ENCODE peak calls at places on chromosomes 11 and 22, in six cellular contexts. One of them, this sample, is unnamed.

GRCh38 chr11:14148653-14149273 is 186.2 kb downstream of the SPON1 start:
- DNase-seq in HepG2: peak
- DNase-seq in K562: no peak
- DNase-seq in GM12891: no peak
- DNase-seq in H1: no peak
- DNase-seq in GM12878: no peak
- DNase-seq in this sample: no peak

GRCh38 chr22:43776081-43776670 is 35.9 kb downstream of the EFCAB6 start:
- DNase-seq in HepG2: no peak
- DNase-seq in K562: no peak
- DNase-seq in GM12891: no peak
- DNase-seq in H1: no peak
- DNase-seq in GM12878: no peak
- DNase-seq in this sample: no peak

GRCh38 chr11:65362320-65362931 is 7.9 kb downstream of the TIGD3 start:
- DNase-seq in HepG2: no peak
- DNase-seq in K562: peak
- DNase-seq in GM12891: no peak
- DNase-seq in H1: no peak
- DNase-seq in GM12878: peak
- DNase-seq in this sample: no peak

GRCh38 chr11:13183094-13183825 is 94.3 kb upstream of the BMAL1 start:
- DNase-seq in HepG2: peak
- DNase-seq in K562: peak
- DNase-seq in GM12891: no peak
- DNase-seq in H1: no peak
- DNase-seq in GM12878: no peak
- DNase-seq in this sample: no peak

GRCh38 chr11:128361451-128362020 is 225.8 kb downstream of the ETS1 start:
- DNase-seq in HepG2: no peak
- DNase-seq in K562: no peak
- DNase-seq in GM12891: no peak
- DNase-seq in H1: no peak
- DNase-seq in GM12878: no peak
- DNase-seq in this sample: no peak

GRCh38 chr22:50216684-50217520 is 16.1 kb downstream of the SELENOO start:
- DNase-seq in HepG2: no peak
- DNase-seq in K562: no peak
- DNase-seq in GM12891: no peak
- DNase-seq in H1: no peak
- DNase-seq in GM12878: no peak
- DNase-seq in this sample: no peak

GRCh38 chr11:72058416-72059034 is 21.8 kb downstream of the NUMA1 start:
- DNase-seq in HepG2: no peak
- DNase-seq in K562: no peak
- DNase-seq in GM12891: no peak
- DNase-seq in H1: no peak
- DNase-seq in GM12878: no peak
- DNase-seq in this sample: no peak

GRCh38 chr22:24339452-24339747 is 68.8 kb downstream of the SPECC1L start:
- DNase-seq in HepG2: no peak
- DNase-seq in K562: no peak
- DNase-seq in GM12891: no peak
- DNase-seq in H1: no peak
- DNase-seq in GM12878: no peak
- DNase-seq in this sample: no peak

GRCh38 chr22:28105988-28106387 is 186.9 kb upstream of the PITPNB start:
- DNase-seq in HepG2: no peak
- DNase-seq in K562: no peak
- DNase-seq in GM12891: no peak
- DNase-seq in H1: no peak
- DNase-seq in GM12878: no peak
- DNase-seq in this sample: no peak

GRCh38 chr22:17419348-17419747 is 50.1 kb downstream of the CECR2 start:
- DNase-seq in HepG2: no peak
- DNase-seq in K562: no peak
- DNase-seq in GM12891: no peak
- DNase-seq in H1: no peak
- DNase-seq in GM12878: no peak
- DNase-seq in this sample: no peak

GRCh38 chr11:12529041-12529440 is 145.2 kb upstream of the TEAD1 start:
- DNase-seq in HepG2: no peak
- DNase-seq in K562: no peak
- DNase-seq in GM12891: no peak
- DNase-seq in H1: no peak
- DNase-seq in GM12878: no peak
- DNase-seq in this sample: no peak

GRCh38 chr22:42714768-42715430 is 5.8 kb downstream of the A4GALT start:
- DNase-seq in HepG2: no peak
- DNase-seq in K562: no peak
- DNase-seq in GM12891: no peak
- DNase-seq in H1: no peak
- DNase-seq in GM12878: no peak
- DNase-seq in this sample: no peak

GRCh38 chr11:63829823-63830489 is 9.0 kb upstream of the MARK2 start:
- DNase-seq in HepG2: peak
- DNase-seq in K562: peak
- DNase-seq in GM12891: no peak
- DNase-seq in H1: peak
- DNase-seq in GM12878: no peak
- DNase-seq in this sample: no peak

GRCh38 chr11:128694618-128695481 is 978 bp downstream of the FLI1 start:
- DNase-seq in HepG2: no peak
- DNase-seq in K562: no peak
- DNase-seq in GM12891: peak
- DNase-seq in H1: peak
- DNase-seq in GM12878: no peak
- DNase-seq in this sample: no peak

GRCh38 chr11:77126156-77126775 is 1.8 kb upstream of the MYO7A start:
- DNase-seq in HepG2: no peak
- DNase-seq in K562: no peak
- DNase-seq in GM12891: no peak
- DNase-seq in H1: no peak
- DNase-seq in GM12878: no peak
- DNase-seq in this sample: no peak

GRCh38 chr11:78339483-78339882 is 78.1 kb downstream of the GAB2 start:
- DNase-seq in HepG2: no peak
- DNase-seq in K562: peak
- DNase-seq in GM12891: no peak
- DNase-seq in H1: no peak
- DNase-seq in GM12878: no peak
- DNase-seq in this sample: no peak

GRCh38 chr11:129061466-129062194 is 119.0 kb upstream of the TP53AIP1 start:
- DNase-seq in HepG2: no peak
- DNase-seq in K562: no peak
- DNase-seq in GM12891: no peak
- DNase-seq in H1: no peak
- DNase-seq in GM12878: no peak
- DNase-seq in this sample: no peak

GRCh38 chr11:94536386-94536785 is 7.3 kb upstream of the FUT4 start:
- DNase-seq in HepG2: no peak
- DNase-seq in K562: no peak
- DNase-seq in GM12891: no peak
- DNase-seq in H1: no peak
- DNase-seq in GM12878: no peak
- DNase-seq in this sample: no peak

GRCh38 chr11:33040862-33041453 is 1.6 kb downstream of the TCP11L1 start:
- DNase-seq in HepG2: no peak
- DNase-seq in K562: no peak
- DNase-seq in GM12891: no peak
- DNase-seq in H1: no peak
- DNase-seq in GM12878: no peak
- DNase-seq in this sample: no peak

GRCh38 chr11:134275534-134276395 is at the start of gene GLB1L3:
- DNase-seq in HepG2: no peak
- DNase-seq in K562: peak
- DNase-seq in GM12891: peak
- DNase-seq in H1: peak
- DNase-seq in GM12878: no peak
- DNase-seq in this sample: peak

GRCh38 chr11:66277475-66278391 is at the start of gene CNIH2:
- DNase-seq in HepG2: no peak
- DNase-seq in K562: peak
- DNase-seq in GM12891: peak
- DNase-seq in H1: peak
- DNase-seq in GM12878: no peak
- DNase-seq in this sample: peak

GRCh38 chr11:114296979-114297372 is 777 bp downstream of the NNMT start:
- DNase-seq in HepG2: no peak
- DNase-seq in K562: no peak
- DNase-seq in GM12891: no peak
- DNase-seq in H1: no peak
- DNase-seq in GM12878: no peak
- DNase-seq in this sample: no peak

DNA sequence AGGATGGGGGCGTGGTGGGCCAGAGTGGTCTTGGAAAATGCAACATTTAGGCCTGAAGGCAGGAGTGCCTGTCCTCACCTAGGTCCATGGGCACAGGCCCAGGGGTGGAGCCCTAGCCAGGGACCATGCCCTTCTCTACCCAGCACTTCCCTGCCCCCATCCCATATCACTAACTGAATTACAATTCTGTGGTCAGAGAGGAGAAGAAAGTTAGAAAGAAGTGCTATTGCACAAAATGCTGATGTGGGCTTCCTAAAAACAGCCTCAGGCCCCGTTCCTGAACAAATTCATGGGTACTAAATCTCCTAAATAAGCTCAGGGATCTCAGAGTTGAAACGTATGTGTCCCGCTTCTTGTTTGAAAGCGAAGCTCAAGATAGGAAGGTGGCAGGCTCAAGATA is 3.5 kb upstream of the ASRGL1 start:
- DNase-seq in HepG2: no peak
- DNase-seq in K562: no peak
- DNase-seq in GM12891: no peak
- DNase-seq in H1: no peak
- DNase-seq in GM12878: no peak
- DNase-seq in this sample: no peak
- TF ChIP-seq POLR2A in HepG2: no peak
- TF ChIP-seq POLR2A in K562: no peak
- TF ChIP-seq POLR2A in GM12891: no peak
- TF ChIP-seq POLR2A in H1: no peak
- TF ChIP-seq POLR2A in GM12878: no peak
- TF ChIP-seq POLR2A in this sample: no peak

DNA sequence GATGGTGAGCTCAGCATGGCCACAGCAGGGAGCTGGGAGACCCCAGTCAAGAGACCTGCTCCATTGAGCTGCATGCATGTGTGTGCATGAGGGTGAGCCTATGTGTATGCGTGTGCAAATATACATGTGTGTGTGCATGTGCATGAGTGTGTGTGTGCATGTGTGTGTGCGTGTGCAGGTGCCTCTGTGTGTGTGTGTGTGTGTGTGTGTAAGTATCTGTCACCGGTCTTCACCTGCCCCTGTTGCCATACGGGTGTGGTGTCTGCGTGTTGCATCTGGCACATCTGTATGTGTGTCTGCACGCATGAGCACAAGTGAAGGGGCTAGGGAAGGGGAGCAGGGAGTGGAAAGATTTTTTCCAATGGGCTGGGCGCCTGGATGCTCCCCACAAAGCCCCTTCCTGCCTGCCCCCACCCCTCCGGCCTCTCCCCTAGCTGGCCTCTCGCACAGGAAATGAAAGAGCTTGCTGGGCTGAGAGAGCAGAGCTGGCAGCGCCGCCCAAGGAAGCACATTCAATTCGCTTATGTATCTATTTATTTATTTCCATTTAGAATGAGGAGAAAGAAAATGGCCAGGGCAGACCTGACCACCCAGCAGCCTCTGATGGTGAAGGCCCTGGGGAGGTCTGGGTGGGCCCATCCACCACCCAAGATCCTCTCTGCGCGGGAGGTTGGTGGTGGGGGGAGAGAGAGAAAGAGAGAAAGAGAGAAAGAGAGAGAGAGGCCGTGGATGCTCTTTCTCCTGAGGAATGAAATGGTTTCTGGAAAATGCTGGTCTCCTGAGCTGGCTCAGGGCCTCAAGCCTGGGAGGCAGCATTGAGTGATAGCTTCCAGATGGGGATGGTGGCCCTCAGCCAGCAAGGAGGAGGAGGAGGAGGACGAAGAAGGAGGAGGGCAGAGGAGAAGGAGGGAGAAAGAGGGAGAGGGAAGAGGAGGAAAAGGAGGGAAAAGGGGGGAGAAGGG is 4.3 kb downstream of the TSPAN32 start:
- DNase-seq in HepG2: no peak
- DNase-seq in K562: no peak
- DNase-seq in GM12891: no peak
- DNase-seq in H1: no peak
- DNase-seq in GM12878: no peak
- DNase-seq in this sample: no peak
- TF ChIP-seq POLR2AphosphoS5 in HepG2: no peak
- TF ChIP-seq POLR2AphosphoS5 in K562: no peak
- TF ChIP-seq POLR2AphosphoS5 in GM12891: no peak
- TF ChIP-seq POLR2AphosphoS5 in H1: no peak
- TF ChIP-seq POLR2AphosphoS5 in GM12878: no peak
- TF ChIP-seq POLR2AphosphoS5 in this sample: no peak

DNA sequence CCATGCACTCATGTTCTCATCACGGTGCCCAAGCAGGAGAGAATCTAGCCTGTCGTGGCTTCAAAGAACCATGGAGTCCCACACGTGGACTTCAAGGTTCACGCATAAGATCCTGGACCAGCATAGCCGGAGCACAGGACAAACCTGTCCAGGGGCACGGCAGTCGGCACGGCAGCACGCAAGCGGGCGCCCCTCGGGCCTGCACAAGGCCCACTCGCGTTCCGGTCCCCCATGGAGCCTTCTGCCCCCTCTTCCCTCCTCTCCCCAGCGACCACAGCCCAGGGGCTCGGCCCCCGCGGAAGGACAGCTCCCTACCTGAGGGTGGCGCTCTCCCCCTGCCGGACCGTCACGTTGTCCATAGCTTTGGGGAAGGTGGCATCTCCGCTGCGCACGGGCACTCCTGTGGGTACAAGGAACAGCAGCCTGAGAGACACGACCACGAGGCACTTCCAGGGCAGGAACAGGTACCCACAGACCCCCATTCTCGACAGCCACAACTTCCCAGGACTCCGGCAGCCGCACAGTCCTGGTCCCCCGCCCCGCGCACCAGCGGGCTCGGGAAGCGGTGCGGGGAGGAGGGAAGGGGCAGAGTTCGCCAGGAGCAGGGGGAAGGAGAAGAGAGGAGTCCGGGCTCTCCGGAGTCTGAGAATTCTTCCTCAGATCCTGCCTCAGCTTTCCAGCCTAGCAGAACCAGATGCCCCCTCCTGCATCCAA is 589.5 kb downstream of the OPCML start:
- DNase-seq in HepG2: no peak
- DNase-seq in K562: no peak
- DNase-seq in GM12891: no peak
- DNase-seq in H1: peak
- DNase-seq in GM12878: no peak
- DNase-seq in this sample: no peak
- TF ChIP-seq TAF1 in HepG2: no peak
- TF ChIP-seq TAF1 in K562: no peak
- TF ChIP-seq TAF1 in GM12891: no peak
- TF ChIP-seq TAF1 in H1: no peak
- TF ChIP-seq TAF1 in GM12878: no peak
- TF ChIP-seq TAF1 in this sample: no peak

DNA sequence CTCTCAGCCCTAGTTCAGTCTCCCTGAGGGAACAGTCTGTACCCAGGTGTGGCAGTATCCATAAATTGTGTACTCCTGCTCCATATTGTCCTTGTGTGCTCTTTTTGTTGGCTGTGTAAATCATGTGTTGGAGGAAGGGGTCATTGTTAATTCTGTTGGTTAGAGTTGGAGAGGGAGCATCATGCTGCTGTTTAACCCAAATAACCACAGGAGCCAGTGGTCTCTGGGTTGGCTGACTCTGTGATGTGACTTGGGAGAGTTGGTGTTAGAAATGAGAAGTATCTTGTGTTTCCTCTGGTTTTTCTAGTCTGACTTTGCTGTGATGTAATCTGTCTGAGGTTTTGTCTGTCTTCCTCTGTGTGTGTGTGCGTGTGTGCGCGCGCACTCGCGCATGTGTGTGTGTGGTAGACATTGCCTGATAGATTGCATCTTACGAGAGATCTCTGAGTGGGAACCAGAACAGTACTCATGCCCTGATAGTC is 30.5 kb downstream of the CTNND1 start:
- DNase-seq in HepG2: no peak
- DNase-seq in K562: no peak
- DNase-seq in GM12891: peak
- DNase-seq in H1: no peak
- DNase-seq in GM12878: peak
- DNase-seq in this sample: peak
- TF ChIP-seq POLR2A in HepG2: no peak
- TF ChIP-seq POLR2A in K562: no peak
- TF ChIP-seq POLR2A in GM12891: peak
- TF ChIP-seq POLR2A in H1: no peak
- TF ChIP-seq POLR2A in GM12878: peak
- TF ChIP-seq POLR2A in this sample: peak

This sample was measured in GM12892.